ENCODE peak calls at places on chromosomes 12 and 14, in five cellular contexts. One of them, this sample, is unnamed.

GRCh38 chr12:122967151-122967550 is 888 bp upstream of the ABCB9 start:
- DNase-seq in HFF-Myc: no peak
- DNase-seq in suprapubic skin: no peak
- DNase-seq in fibroblast of lung: no peak
- DNase-seq in H1: no peak
- DNase-seq in this sample: no peak

GRCh38 chr12:88856201-88856600 is 275.9 kb upstream of the KITLG start:
- DNase-seq in HFF-Myc: no peak
- DNase-seq in H1: no peak
- DNase-seq in suprapubic skin: no peak
- DNase-seq in fibroblast of lung: no peak
- DNase-seq in this sample: no peak

GRCh38 chr14:101360045-101360931 is 201.0 kb upstream of the DIO3 start:
- DNase-seq in fibroblast of lung: peak
- DNase-seq in H1: no peak
- DNase-seq in suprapubic skin: no peak
- DNase-seq in HFF-Myc: no peak
- DNase-seq in this sample: no peak

GRCh38 chr14:62301911-62302310 is 539.7 kb downstream of the SNAPC1 start:
- DNase-seq in HFF-Myc: no peak
- DNase-seq in fibroblast of lung: peak
- DNase-seq in H1: no peak
- DNase-seq in suprapubic skin: no peak
- DNase-seq in this sample: no peak

GRCh38 chr12:132716356-132716755 is 5.7 kb downstream of the PGAM5 start:
- DNase-seq in suprapubic skin: no peak
- DNase-seq in fibroblast of lung: no peak
- DNase-seq in HFF-Myc: no peak
- DNase-seq in H1: no peak
- DNase-seq in this sample: no peak

GRCh38 chr12:106780010-106780625 is 5.6 kb downstream of the RIC8B start:
- DNase-seq in suprapubic skin: no peak
- DNase-seq in H1: no peak
- DNase-seq in HFF-Myc: peak
- DNase-seq in fibroblast of lung: no peak
- DNase-seq in this sample: no peak

GRCh38 chr14:101371691-101372493 is 189.4 kb upstream of the DIO3 start:
- DNase-seq in fibroblast of lung: no peak
- DNase-seq in suprapubic skin: no peak
- DNase-seq in HFF-Myc: no peak
- DNase-seq in H1: no peak
- DNase-seq in this sample: no peak

GRCh38 chr12:66964629-66965028 is 285.8 kb upstream of the GRIP1 start:
- DNase-seq in H1: no peak
- DNase-seq in HFF-Myc: no peak
- DNase-seq in fibroblast of lung: no peak
- DNase-seq in suprapubic skin: no peak
- DNase-seq in this sample: no peak

GRCh38 chr12:106288510-106289195 is 13.9 kb upstream of the TCP11L2 start:
- DNase-seq in H1: no peak
- DNase-seq in suprapubic skin: no peak
- DNase-seq in HFF-Myc: peak
- DNase-seq in fibroblast of lung: peak
- DNase-seq in this sample: no peak

DNA sequence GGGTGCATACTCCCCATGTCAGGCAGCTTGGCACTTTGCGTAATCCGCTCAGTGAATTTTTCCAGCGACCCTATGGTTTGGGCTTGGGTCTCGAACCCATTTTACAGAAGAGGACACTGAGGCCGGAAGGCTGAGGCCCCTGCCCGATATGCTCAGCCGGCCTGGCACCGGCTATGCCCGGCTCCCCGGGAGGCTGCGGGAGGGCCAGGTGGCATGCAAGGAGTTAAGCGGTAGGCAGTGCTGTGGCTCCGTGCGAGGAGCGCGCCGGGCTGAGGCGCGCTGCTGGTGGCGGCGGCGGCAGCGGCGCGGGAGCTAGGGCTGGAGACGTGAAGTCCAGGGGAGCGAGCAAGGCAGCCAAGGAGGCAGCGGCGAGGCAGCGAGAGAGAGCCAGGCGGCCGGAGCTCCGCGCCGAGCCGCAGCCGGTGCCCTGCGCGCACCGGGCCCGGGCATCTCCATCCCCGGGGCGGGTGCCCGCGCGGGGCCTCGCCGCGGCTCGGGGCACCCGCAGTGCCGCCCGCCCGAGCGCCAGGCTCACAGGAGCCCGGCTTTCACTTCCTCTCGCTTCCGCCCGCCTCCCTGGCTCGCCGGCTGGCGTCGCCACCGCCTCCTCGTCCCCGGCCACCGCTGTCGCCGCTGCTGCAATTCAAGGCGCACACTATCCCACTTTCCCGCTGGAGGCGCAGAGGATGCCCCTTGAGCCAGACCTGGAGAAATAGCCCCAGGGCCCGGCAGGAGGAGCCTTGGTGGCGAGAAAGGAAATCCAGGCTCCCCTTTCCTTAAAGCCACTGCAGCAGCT is at the start of gene WSCD2:
- DNase-seq in fibroblast of lung: no peak
- DNase-seq in H1: peak
- DNase-seq in suprapubic skin: no peak
- DNase-seq in HFF-Myc: no peak
- DNase-seq in this sample: no peak
- TF ChIP-seq CTCF in fibroblast of lung: no peak
- TF ChIP-seq CTCF in H1: peak
- TF ChIP-seq CTCF in suprapubic skin: no peak
- TF ChIP-seq CTCF in HFF-Myc: no peak
- TF ChIP-seq CTCF in this sample: peak

DNA sequence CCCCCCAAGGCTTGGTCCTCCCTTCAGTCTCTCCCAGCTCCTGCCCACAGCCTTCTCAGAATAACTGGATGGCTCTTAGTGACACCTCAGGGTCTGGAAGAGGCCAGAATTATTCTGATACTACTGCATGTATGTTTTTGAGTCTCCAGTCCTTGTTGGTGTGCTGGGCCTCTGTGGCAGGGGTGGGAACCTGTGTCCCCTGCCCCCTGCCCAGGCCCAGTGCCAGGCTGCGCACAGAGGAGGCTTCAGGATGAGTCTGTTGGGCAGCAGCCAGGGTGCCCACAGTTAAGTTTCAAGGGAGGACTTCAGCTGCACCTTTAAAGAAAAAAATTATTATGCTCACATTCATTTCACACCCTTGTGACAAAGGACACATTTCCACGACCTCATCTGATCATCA is 348.3 kb downstream of the CACNA1C start:
- DNase-seq in suprapubic skin: no peak
- DNase-seq in HFF-Myc: no peak
- DNase-seq in H1: no peak
- DNase-seq in fibroblast of lung: no peak
- DNase-seq in this sample: no peak
- TF ChIP-seq CTCF in suprapubic skin: no peak
- TF ChIP-seq CTCF in HFF-Myc: no peak
- TF ChIP-seq CTCF in H1: no peak
- TF ChIP-seq CTCF in fibroblast of lung: no peak
- TF ChIP-seq CTCF in this sample: no peak

GRCh38 chr12:25583545-25583944 is 30.5 kb upstream of the LMNTD1 start:
- DNase-seq in suprapubic skin: no peak
- DNase-seq in HFF-Myc: no peak
- DNase-seq in H1: peak
- DNase-seq in fibroblast of lung: peak
- DNase-seq in this sample: no peak
- TF ChIP-seq CTCF in suprapubic skin: no peak
- TF ChIP-seq CTCF in HFF-Myc: no peak
- TF ChIP-seq CTCF in H1: peak
- TF ChIP-seq CTCF in fibroblast of lung: peak
- TF ChIP-seq CTCF in this sample: peak

DNA sequence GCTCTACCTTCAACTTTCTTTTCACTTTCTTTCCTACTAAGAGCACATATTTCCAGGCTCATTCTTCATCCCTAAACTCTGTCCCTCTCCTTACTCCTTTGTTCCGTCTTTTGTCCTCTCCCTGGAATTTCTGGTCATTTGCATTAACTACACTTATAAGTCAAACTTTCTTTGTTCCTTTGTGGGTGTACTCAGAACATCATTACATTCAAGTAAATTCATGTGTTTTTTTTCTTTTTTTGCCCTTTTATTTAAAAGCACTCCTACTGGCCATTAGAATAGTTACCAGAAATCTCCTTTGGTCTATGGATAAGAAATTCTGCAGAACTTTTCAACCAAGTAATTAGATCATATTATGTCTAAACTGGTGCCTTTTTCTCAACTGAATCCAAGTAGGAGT is 802.6 kb downstream of the DIO2 start:
- DNase-seq in HFF-Myc: no peak
- DNase-seq in fibroblast of lung: no peak
- DNase-seq in suprapubic skin: no peak
- DNase-seq in H1: no peak
- DNase-seq in this sample: no peak
- TF ChIP-seq CTCF in HFF-Myc: no peak
- TF ChIP-seq CTCF in fibroblast of lung: peak
- TF ChIP-seq CTCF in suprapubic skin: no peak
- TF ChIP-seq CTCF in H1: no peak
- TF ChIP-seq CTCF in this sample: peak

DNA sequence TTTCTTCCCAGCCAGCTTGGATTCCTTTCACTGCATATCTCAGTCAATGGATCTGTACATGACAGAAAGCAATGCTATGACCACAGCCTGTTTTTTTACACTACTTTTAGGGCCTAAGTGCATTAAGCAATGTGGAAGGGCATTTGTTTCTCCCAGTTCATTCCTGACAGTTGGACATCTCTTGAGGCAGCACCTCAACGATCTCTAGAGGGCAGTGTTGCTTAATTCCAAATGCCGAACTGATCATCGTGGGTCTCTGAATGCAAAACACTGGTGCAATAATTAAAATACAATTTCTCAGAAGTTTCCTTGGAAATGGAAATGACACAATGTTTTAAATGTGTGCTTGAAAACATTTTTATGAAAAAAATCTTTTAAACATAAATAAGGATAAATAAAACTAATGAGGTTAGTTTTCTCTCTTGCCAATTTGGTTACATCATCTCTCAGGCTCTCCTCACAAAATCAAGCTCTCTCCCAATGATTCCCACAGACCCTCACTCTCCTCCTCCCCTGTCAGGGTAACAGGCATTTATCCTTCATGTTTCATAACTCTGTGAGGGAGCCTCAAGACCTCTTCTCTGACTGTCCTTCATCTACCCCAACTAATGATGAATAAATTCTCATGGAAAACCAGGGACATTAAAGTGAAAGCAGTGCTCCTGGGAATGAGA is 192.4 kb upstream of the SLC16A7 start:
- DNase-seq in fibroblast of lung: peak
- DNase-seq in H1: no peak
- DNase-seq in HFF-Myc: peak
- DNase-seq in suprapubic skin: no peak
- DNase-seq in this sample: no peak
- TF ChIP-seq CTCF in fibroblast of lung: peak
- TF ChIP-seq CTCF in H1: peak
- TF ChIP-seq CTCF in HFF-Myc: peak
- TF ChIP-seq CTCF in suprapubic skin: peak
- TF ChIP-seq CTCF in this sample: peak

GRCh38 chr12:7324176-7324575 is 20.3 kb downstream of the ACSM4 start:
- DNase-seq in fibroblast of lung: no peak
- DNase-seq in H1: no peak
- DNase-seq in suprapubic skin: no peak
- DNase-seq in HFF-Myc: no peak
- DNase-seq in this sample: no peak

GRCh38 chr12:7319934-7320333 is 16.1 kb downstream of the ACSM4 start:
- DNase-seq in suprapubic skin: no peak
- DNase-seq in HFF-Myc: no peak
- DNase-seq in H1: no peak
- DNase-seq in fibroblast of lung: no peak
- DNase-seq in this sample: no peak

GRCh38 chr12:7322599-7322998 is 18.7 kb downstream of the ACSM4 start:
- DNase-seq in HFF-Myc: no peak
- DNase-seq in fibroblast of lung: no peak
- DNase-seq in H1: no peak
- DNase-seq in suprapubic skin: no peak
- DNase-seq in this sample: no peak

DNA sequence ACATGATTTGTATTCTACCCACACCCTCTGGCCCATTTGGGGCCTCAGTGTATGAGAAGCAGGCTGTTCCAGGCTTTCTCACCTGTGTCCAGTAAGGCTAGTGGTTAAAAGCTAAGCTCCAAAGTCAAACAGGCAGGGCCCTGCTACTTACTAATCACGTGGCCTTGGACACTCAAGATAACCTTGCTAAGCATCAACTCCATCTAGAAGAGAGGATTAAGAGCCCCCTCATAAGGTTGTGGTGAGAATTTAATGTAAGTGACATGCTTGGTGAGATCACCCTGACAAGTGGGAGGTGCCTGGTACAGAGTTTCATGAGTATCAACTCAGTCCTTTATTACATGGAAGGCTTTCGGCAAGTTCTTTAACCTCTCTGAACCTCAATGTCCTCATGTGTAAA is 17.8 kb downstream of the ACSM4 start:
- DNase-seq in HFF-Myc: no peak
- DNase-seq in suprapubic skin: no peak
- DNase-seq in fibroblast of lung: no peak
- DNase-seq in H1: no peak
- DNase-seq in this sample: no peak
- TF ChIP-seq CTCF in HFF-Myc: no peak
- TF ChIP-seq CTCF in suprapubic skin: no peak
- TF ChIP-seq CTCF in fibroblast of lung: no peak
- TF ChIP-seq CTCF in H1: no peak
- TF ChIP-seq CTCF in this sample: no peak

GRCh38 chr14:100056964-100057817 is 8.0 kb upstream of the EVL start:
- DNase-seq in fibroblast of lung: peak
- DNase-seq in H1: no peak
- DNase-seq in suprapubic skin: no peak
- DNase-seq in HFF-Myc: no peak
- DNase-seq in this sample: no peak
- TF ChIP-seq CTCF in fibroblast of lung: peak
- TF ChIP-seq CTCF in H1: no peak
- TF ChIP-seq CTCF in suprapubic skin: peak
- TF ChIP-seq CTCF in HFF-Myc: peak
- TF ChIP-seq CTCF in this sample: peak

GRCh38 chr12:46382974-46383653 is 10.5 kb upstream of the SLC38A2 start:
- DNase-seq in HFF-Myc: peak
- DNase-seq in suprapubic skin: peak
- DNase-seq in H1: no peak
- DNase-seq in fibroblast of lung: peak
- DNase-seq in this sample: peak
- TF ChIP-seq CTCF in HFF-Myc: peak
- TF ChIP-seq CTCF in suprapubic skin: no peak
- TF ChIP-seq CTCF in H1: no peak
- TF ChIP-seq CTCF in fibroblast of lung: peak
- TF ChIP-seq CTCF in this sample: peak

DNA sequence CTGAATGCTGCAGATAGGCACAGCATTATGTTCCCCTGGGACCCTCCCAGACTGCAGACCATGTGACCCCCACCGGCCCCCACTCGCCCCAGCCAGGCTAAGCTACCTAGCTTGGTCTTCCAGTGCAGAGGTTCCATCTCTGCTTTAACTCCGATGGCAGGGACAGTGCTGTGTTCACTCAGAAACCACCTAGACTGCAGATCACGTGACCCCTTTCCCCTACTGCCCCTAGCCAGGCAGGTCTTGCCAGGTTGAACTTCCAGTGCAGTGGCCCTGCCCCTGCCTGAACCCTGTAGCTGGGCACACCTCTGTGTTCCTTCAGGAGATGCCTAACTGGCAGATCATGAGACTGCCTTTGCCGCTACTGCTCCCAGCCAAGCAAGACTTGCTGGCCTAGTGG is 1116.2 kb downstream of the FLRT2 start:
- DNase-seq in HFF-Myc: no peak
- DNase-seq in H1: no peak
- DNase-seq in fibroblast of lung: no peak
- DNase-seq in suprapubic skin: no peak
- DNase-seq in this sample: no peak
- TF ChIP-seq CTCF in HFF-Myc: no peak
- TF ChIP-seq CTCF in H1: no peak
- TF ChIP-seq CTCF in fibroblast of lung: no peak
- TF ChIP-seq CTCF in suprapubic skin: no peak
- TF ChIP-seq CTCF in this sample: no peak

This sample was measured in chondrocyte.